ENCODE peak calls at places on chromosomes 3 and 15, in six cellular contexts. B, I, P, N, K and W are unnamed samples.

GRCh38 chr15:97993310-97993738 is 32.8 kb downstream of the ARRDC4 start:
- DNase-seq in B (peak; percentile 35), I (no peak), P (no peak), N (no peak), K (peak; percentile 28), W (no peak)

GRCh38 chr3:64685331-64685799 is 2.4 kb downstream of the ADAMTS9 start:
- DNase-seq in B (no peak), I (peak; percentile 69), P (no peak), N (peak; percentile 7), K (no peak), W (no peak)

GRCh38 chr3:123258359-123258758 is 56.6 kb downstream of the SEC22A start:
- DNase-seq in B (no peak), I (no peak), P (no peak), N (no peak), K (no peak), W (no peak)

GRCh38 chr3:111737712-111738097 is 121.4 kb upstream of the PHLDB2 start:
- DNase-seq in B (no peak), I (peak; percentile 73), P (no peak), N (no peak), K (peak; percentile 96), W (peak; percentile 91)

GRCh38 chr15:62809106-62809967 is 233.2 kb upstream of the TPM1 start:
- DNase-seq in B (peak; percentile 50), I (no peak), P (no peak), N (no peak), K (no peak), W (peak; percentile 59)

GRCh38 chr3:172560026-172560425 is 36.8 kb upstream of the TNFSF10 start:
- DNase-seq in B (no peak), I (no peak), P (no peak), N (no peak), K (peak; percentile 76), W (peak; percentile 89)

GRCh38 chr3:51429138-51429537 is 38.1 kb downstream of the RBM15B start:
- DNase-seq in B (no peak), I (no peak), P (no peak), N (no peak), K (no peak), W (no peak)

GRCh38 chr3:37703633-37704032 is 158.0 kb upstream of the CTDSPL start:
- DNase-seq in B (no peak), I (no peak), P (no peak), N (no peak), K (peak; percentile 18), W (peak; percentile 81)

GRCh38 chr15:96360581-96361308 is 30.2 kb downstream of the NR2F2 start:
- DNase-seq in B (no peak), I (no peak), P (peak; percentile 84), N (no peak), K (no peak), W (no peak)

GRCh38 chr15:34436126-34436955 is 1.3 kb downstream of the GOLGA8A start:
- DNase-seq in B (no peak), I (no peak), P (peak; percentile 36), N (peak; percentile 48), K (peak; percentile 21), W (no peak)

GRCh38 chr15:90545095-90545494 is 15.4 kb downstream of the CRTC3 start:
- DNase-seq in B (no peak), I (no peak), P (no peak), N (no peak), K (peak; percentile 18), W (no peak)

GRCh38 chr3:47010050-47010712 is 30.7 kb downstream of the NBEAL2 start:
- DNase-seq in B (no peak), I (no peak), P (no peak), N (no peak), K (no peak), W (no peak)

GRCh38 chr3:9280477-9281219 is 31.2 kb upstream of the SRGAP3 start:
- DNase-seq in B (no peak), I (no peak), P (peak; percentile 54), N (no peak), K (no peak), W (peak; percentile 29)

GRCh38 chr3:94360982-94361381 is 298.1 kb downstream of the NSUN3 start:
- DNase-seq in B (no peak), I (peak; percentile 73), P (no peak), N (no peak), K (peak; percentile 17), W (no peak)

GRCh38 chr15:29622637-29623036 is 199.6 kb downstream of the TJP1 start:
- DNase-seq in B (no peak), I (no peak), P (no peak), N (no peak), K (no peak), W (no peak)

GRCh38 chr3:37985637-37986320 is 4.8 kb upstream of the VILL start:
- DNase-seq in B (no peak), I (peak; percentile 61), P (peak; percentile 43), N (no peak), K (no peak), W (peak; percentile 66)

GRCh38 chr15:85789496-85789875 is 5.2 kb downstream of the KLHL25 start:
- DNase-seq in B (no peak), I (no peak), P (no peak), N (no peak), K (no peak), W (no peak)

GRCh38 chr3:194270627-194271458 is 80.3 kb downstream of the CPN2 start:
- DNase-seq in B (peak; percentile 94), I (peak; percentile 95), P (no peak), N (no peak), K (no peak), W (no peak)

GRCh38 chr3:126977821-126978220 is 5.1 kb upstream of the PLXNA1 start:
- DNase-seq in B (no peak), I (no peak), P (no peak), N (no peak), K (no peak), W (no peak)

GRCh38 chr15:65130941-65131340 is 2.7 kb downstream of the PDCD7 start:
- DNase-seq in B (no peak), I (no peak), P (peak; percentile 53), N (no peak), K (no peak), W (peak; percentile 5)

GRCh38 chr3:44418549-44418948 is 58.9 kb downstream of the ZNF445 start:
- DNase-seq in B (no peak), I (no peak), P (peak; percentile 67), N (no peak), K (peak; percentile 10), W (no peak)

GRCh38 chr3:58691997-58692396 is 25.4 kb upstream of the FAM3D start:
- DNase-seq in B (no peak), I (no peak), P (peak; percentile 79), N (no peak), K (peak; percentile 38), W (no peak)

GRCh38 chr3:38165722-38166387 is 518 bp downstream of the OXSR1 start:
- DNase-seq in B (no peak), I (peak; percentile 72), P (peak; percentile 58), N (no peak), K (peak; percentile 26), W (no peak)

GRCh38 chr3:149717391-149718056 is 34.8 kb downstream of the COMMD2 start:
- DNase-seq in B (peak; percentile 49), I (peak; percentile 38), P (peak; percentile 85), N (no peak), K (peak; percentile 88), W (peak; percentile 73)

GRCh38 chr3:189365609-189366564 is 194.1 kb downstream of the TPRG1 start:
- DNase-seq in B (no peak), I (no peak), P (no peak), N (no peak), K (no peak), W (no peak)

GRCh38 chr3:161212892-161213291 is 8.2 kb upstream of the NMD3 start:
- DNase-seq in B (no peak), I (no peak), P (no peak), N (no peak), K (peak; percentile 22), W (no peak)

GRCh38 chr3:108202834-108203233 is 19.4 kb downstream of the IFT57 start:
- DNase-seq in B (peak; percentile 8), I (no peak), P (peak; percentile 56), N (no peak), K (no peak), W (no peak)

DNA sequence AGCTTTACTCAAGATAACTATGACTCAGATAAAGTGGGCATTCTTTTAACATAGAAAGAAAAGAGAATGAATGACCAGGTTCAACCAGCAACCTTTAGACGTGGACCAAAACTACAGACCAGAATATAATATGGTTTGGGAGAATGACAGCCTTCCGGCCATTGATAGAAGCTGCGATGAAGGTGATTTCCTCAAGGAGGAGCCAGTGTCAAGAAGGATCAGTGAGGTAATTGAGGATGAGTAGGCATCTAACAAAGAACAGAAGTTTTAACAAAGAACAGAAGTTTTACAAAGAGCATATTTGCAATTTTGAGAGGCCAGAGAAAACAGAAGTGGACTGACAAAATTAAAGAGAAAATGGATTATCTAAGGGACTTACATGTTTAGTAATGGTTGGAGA is 289.0 kb upstream of the AGTR1 start:
- DNase-seq in B (no peak), I (no peak), P (peak; percentile 16), N (no peak), K (no peak), W (no peak)
- TF ChIP-seq CTCF in B (no peak), I (no peak), P (peak; percentile 34), N (no peak), K (peak; percentile 14), W (no peak)

GRCh38 chr15:75363786-75364185 is 4.6 kb downstream of the MAN2C1 start:
- DNase-seq in B (no peak), I (no peak), P (no peak), N (no peak), K (no peak), W (no peak)

GRCh38 chr15:75362642-75363249 is 5.7 kb downstream of the MAN2C1 start:
- DNase-seq in B (no peak), I (no peak), P (peak; percentile 55), N (no peak), K (no peak), W (no peak)

GRCh38 chr15:75360856-75361255 is 7.6 kb downstream of the MAN2C1 start:
- DNase-seq in B (no peak), I (no peak), P (no peak), N (no peak), K (no peak), W (no peak)

GRCh38 chr15:75361361-75361988 is 6.9 kb downstream of the MAN2C1 start:
- DNase-seq in B (no peak), I (no peak), P (no peak), N (no peak), K (no peak), W (no peak)

GRCh38 chr15:75361989-75362641 is 6.3 kb downstream of the MAN2C1 start:
- DNase-seq in B (no peak), I (no peak), P (no peak), N (no peak), K (no peak), W (no peak)
- H3K36me3 ChIP-seq in B (peaks cover 45% of the 10 kb centered on the region), I (peaks cover 99% of the 10 kb centered on the region), P (no peaks in the 10 kb centered on the region), N (peaks cover 46% of the 10 kb centered on the region), K (peaks cover 15% of the 10 kb centered on the region), W (peaks cover 58% of the 10 kb centered on the region)

GRCh38 chr3:170189396-170190256 is 8.1 kb upstream of the PHC3 start:
- DNase-seq in B (no peak), I (no peak), P (no peak), N (no peak), K (no peak), W (no peak)
- TF ChIP-seq CTCF in B (no peak), I (no peak), P (no peak), N (no peak), K (no peak), W (no peak)

DNA sequence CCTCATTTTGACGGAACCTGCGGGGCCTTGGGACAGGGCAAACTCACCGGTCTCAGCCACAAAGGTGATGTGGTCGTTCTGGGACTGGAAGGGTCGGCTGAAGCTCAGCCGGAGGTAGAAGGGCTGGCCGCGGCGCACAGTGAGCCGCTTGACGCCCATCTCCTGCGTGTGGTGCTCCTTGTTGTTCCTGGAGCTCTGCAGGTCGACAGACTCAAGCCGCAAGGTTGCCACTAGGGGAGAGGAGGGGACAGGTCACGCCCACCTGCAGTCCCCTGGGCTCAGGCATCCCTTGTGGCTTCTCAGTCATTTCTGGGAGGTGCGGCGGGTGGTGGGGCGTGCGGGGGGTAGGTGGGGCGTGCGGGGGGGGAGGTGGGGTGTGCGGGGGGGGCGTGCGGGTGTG is 26.7 kb upstream of the TGM5 start:
- DNase-seq in B (peak; percentile 35), I (no peak), P (peak; percentile 91), N (no peak), K (no peak), W (no peak)
- H3K36me3 ChIP-seq in B (no peaks in the 10 kb centered on the region), I (no peaks in the 10 kb centered on the region), P (no peaks in the 10 kb centered on the region), N (no peaks in the 10 kb centered on the region), K (no peaks in the 10 kb centered on the region), W (no peaks in the 10 kb centered on the region)